ENCODE peak calls at places on chromosomes 2 and 18, in seven cellular contexts. U is NCI-H1105 treated with DMSO at 0.1 percent for 48 hours, E is AG20443, O is adrenal gland, P is NCI-H524, D is KG1, F is HCT116. W is an unnamed sample.

GRCh38 chr2:35931115-35931514 is 424.5 kb upstream of the CRIM1 start:
- DNase-seq in E (no peak), P (no peak), F (no peak), U (no peak), D (no peak), O (no peak), W (no peak)

GRCh38 chr2:237391140-237391539 is 22.8 kb downstream of the COL6A3 start:
- DNase-seq in O (no peak), U (no peak), F (no peak), E (no peak), P (no peak), D (no peak), W (no peak)

GRCh38 chr18:5490753-5491240 is 53.0 kb downstream of the EPB41L3 start:
- DNase-seq in D (no peak), E (no peak), O (no peak), U (no peak), P (no peak), F (no peak), W (no peak)

GRCh38 chr2:39631715-39632114 is 34.0 kb upstream of the TMEM178A start:
- DNase-seq in D (no peak), F (no peak), U (no peak), P (no peak), E (peak), O (peak), W (peak)

GRCh38 chr2:207162319-207162718 is 3.4 kb downstream of the KLF7 start:
- DNase-seq in O (no peak), P (no peak), E (peak), U (no peak), F (no peak), D (no peak), W (peak)

GRCh38 chr18:80010551-80010906 is 22.2 kb upstream of the TXNL4A start:
- DNase-seq in P (no peak), E (peak), O (peak), U (no peak), F (no peak), D (no peak), W (no peak)

GRCh38 chr2:159137511-159138101 is 148.9 kb downstream of the WDSUB1 start:
- DNase-seq in F (no peak), U (no peak), D (no peak), E (no peak), O (no peak), P (no peak), W (peak)

GRCh38 chr2:25165992-25166618 is 2.3 kb downstream of the POMC start:
- DNase-seq in U (peak), D (no peak), O (peak), P (peak), E (no peak), F (peak), W (peak)

GRCh38 chr2:154132827-154133226 is 261.1 kb downstream of the GALNT13 start:
- DNase-seq in O (no peak), U (no peak), E (no peak), P (no peak), D (no peak), F (no peak), W (no peak)

GRCh38 chr18:23021625-23022024 is 88.5 kb downstream of the RBBP8 start:
- DNase-seq in U (no peak), F (no peak), E (no peak), O (no peak), D (no peak), P (no peak), W (no peak)

GRCh38 chr18:76262956-76263955 is 231.8 kb downstream of the ZNF516 start:
- DNase-seq in U (no peak), F (no peak), P (no peak), D (no peak), E (no peak), O (no peak), W (no peak)

GRCh38 chr2:240393831-240394410 is 41.5 kb upstream of the GPC1 start:
- DNase-seq in P (no peak), E (no peak), O (peak), D (no peak), F (no peak), U (no peak), W (no peak)

GRCh38 chr2:137826373-137827372 is 137.6 kb upstream of the HNMT start:
- DNase-seq in O (no peak), P (no peak), U (no peak), F (no peak), E (no peak), D (no peak), W (peak)

GRCh38 chr18:79397288-79397829 is 1.6 kb downstream of the NFATC1 start:
- DNase-seq in E (no peak), D (no peak), P (no peak), F (no peak), O (no peak), U (no peak), W (no peak)

GRCh38 chr2:236728916-236729670 is 159.5 kb downstream of the ACKR3 start:
- DNase-seq in F (no peak), U (no peak), O (no peak), D (no peak), E (no peak), P (peak), W (no peak)